ENCODE peak calls at places on chromosomes 1 and 21, in seven cellular contexts. W is tibial artery; A is naive thymus-derived CD4-positive, alpha-beta T cell; I is pancreas; N is lung; V is thoracic aorta; K is RWPE1. F is an unnamed sample.

GRCh38 chr1:64675718-64676345 is 69.0 kb upstream of the RAVER2 start:
- DNase-seq in W (no peak), V (no peak), A (no peak), I (no peak), K (peak; percentile 10), N (no peak), F (no peak)

GRCh38 chr1:83994111-83994510 is 4.8 kb downstream of the TTLL7 start:
- DNase-seq in W (no peak), V (no peak), I (no peak), A (no peak), N (no peak), K (no peak), F (no peak)

GRCh38 chr1:21898326-21899155 is 38.6 kb downstream of the HSPG2 start:
- DNase-seq in K (no peak), W (peak; percentile 43), V (no peak), A (no peak), I (no peak), N (no peak), F (no peak)

GRCh38 chr1:145827966-145828365 is 4.0 kb downstream of the POLR3C start:
- DNase-seq in W (no peak), N (no peak), V (no peak), K (no peak), I (no peak), A (no peak), F (no peak)

GRCh38 chr1:222138095-222138494 is 396.2 kb upstream of the DUSP10 start:
- DNase-seq in V (no peak), W (no peak), I (no peak), A (no peak), N (no peak), K (no peak), F (no peak)

GRCh38 chr1:27554777-27555699 is 48.9 kb downstream of the AHDC1 start:
- DNase-seq in W (peak; percentile 76), A (no peak), V (no peak), I (no peak), K (no peak), N (no peak), F (no peak)

GRCh38 chr1:114512595-114513280 is 1.7 kb upstream of the TRIM33 start:
- DNase-seq in I (no peak), W (no peak), N (no peak), K (no peak), A (no peak), V (no peak), F (no peak)

GRCh38 chr1:117630423-117630998 is 24.7 kb downstream of the TENT5C start:
- DNase-seq in V (no peak), A (no peak), I (peak; percentile 87), N (peak; percentile 55), K (no peak), W (no peak), F (peak; percentile 31)

GRCh38 chr1:73765551-73766233 is 432.3 kb downstream of the LRRIQ3 start:
- DNase-seq in N (no peak), W (no peak), I (no peak), K (no peak), V (no peak), A (no peak), F (peak; percentile 21)

GRCh38 chr1:11039351-11040104 is 7.5 kb downstream of the MASP2 start:
- DNase-seq in W (no peak), N (no peak), K (no peak), I (no peak), A (no peak), V (no peak), F (no peak)

GRCh38 chr1:11041048-11041447 is 6.0 kb downstream of the MASP2 start:
- DNase-seq in K (no peak), I (no peak), V (no peak), N (no peak), W (no peak), A (no peak), F (no peak)

GRCh38 chr1:11042995-11043874 is 3.8 kb downstream of the MASP2 start:
- DNase-seq in N (no peak), A (no peak), I (no peak), K (no peak), W (no peak), V (no peak), F (no peak)

GRCh38 chr1:11042065-11042464 is 5.0 kb downstream of the MASP2 start:
- DNase-seq in N (no peak), K (no peak), V (no peak), I (no peak), A (no peak), W (no peak), F (no peak)

DNA sequence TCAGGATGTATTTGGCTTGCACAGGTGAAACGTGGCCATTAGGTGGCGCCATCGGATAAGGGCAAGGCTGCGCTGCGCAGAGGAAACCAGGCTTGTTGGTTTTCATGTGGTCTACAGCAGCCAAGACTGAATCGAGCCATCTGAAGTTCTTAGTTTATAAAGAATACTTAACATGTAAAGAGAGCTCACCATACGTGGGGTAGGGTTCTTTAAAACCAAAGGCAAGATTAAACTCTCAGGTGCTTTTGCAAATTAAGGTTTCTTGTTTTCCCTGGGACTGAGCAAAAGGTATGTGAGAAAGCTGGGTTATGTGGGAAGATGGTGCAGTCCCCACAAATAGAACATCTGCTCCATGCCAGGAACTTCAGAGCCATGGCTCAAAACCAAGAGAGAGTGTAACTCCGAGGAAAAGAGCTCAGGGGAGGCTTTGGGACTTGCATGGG is 9.3 kb downstream of the MASP2 start:
- DNase-seq in K (peak; percentile 78), V (peak; percentile 62), A (peak; percentile 76), I (peak; percentile 89), N (peak; percentile 88), W (peak; percentile 90), F (peak; percentile 91)
- H3K27ac ChIP-seq in K (no peak overlapping the region), V (no peak overlapping the region), A (no peak overlapping the region), I (no peak overlapping the region), N (no peak overlapping the region), W (no peak overlapping the region), F (no peak overlapping the region)

DNA sequence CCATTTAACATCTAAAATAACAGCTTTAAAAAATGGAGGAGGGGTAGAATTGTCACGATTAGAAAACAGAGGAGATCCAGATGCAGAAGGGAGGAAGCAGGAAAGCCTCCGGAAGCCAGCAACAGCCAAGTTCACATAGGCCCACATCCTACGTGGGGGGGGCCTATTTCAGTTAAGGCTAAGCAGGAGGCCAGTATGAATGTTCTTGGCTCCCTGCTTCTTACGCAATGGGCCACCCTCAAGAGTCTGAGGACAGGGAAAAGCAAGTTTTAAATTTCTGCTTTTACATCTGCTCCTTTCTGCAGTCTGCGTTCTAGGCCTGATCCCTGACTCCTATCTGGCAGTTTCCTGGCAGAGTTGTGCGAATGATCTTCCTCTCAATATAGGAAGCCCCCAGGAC is 30.6 kb downstream of the RABIF start:
- DNase-seq in W (peak; percentile 90), N (no peak), K (no peak), V (no peak), A (no peak), I (no peak), F (peak; percentile 36)
- H3K27ac ChIP-seq in W (no peak overlapping the region), N (no peak overlapping the region), K (no peak overlapping the region), V (no peak overlapping the region), A (no peak overlapping the region), I (no peak overlapping the region), F (no peak overlapping the region)

GRCh38 chr21:41681939-41682718 is 84.7 kb downstream of the RIPK4 start:
- DNase-seq in K (no peak), V (no peak), W (no peak), N (no peak), A (no peak), I (no peak), F (no peak)
- H3K27ac ChIP-seq in K (peak overlapping the region; percentile 100), V (no peak overlapping the region), W (no peak overlapping the region), N (no peak overlapping the region), A (no peak overlapping the region), I (peak overlapping the region; percentile 98), F (no peak overlapping the region)

GRCh38 chr21:39430457-39430856 is 15.1 kb downstream of the LCA5L start:
- DNase-seq in I (no peak), V (no peak), K (no peak), W (no peak), A (no peak), N (no peak), F (no peak)
- H3K27ac ChIP-seq in I (no peak overlapping the region), V (no peak overlapping the region), K (no peak overlapping the region), W (no peak overlapping the region), A (no peak overlapping the region), N (no peak overlapping the region), F (no peak overlapping the region)

GRCh38 chr21:14523234-14523633 is 22.9 kb downstream of the SAMSN1 start:
- DNase-seq in K (no peak), N (no peak), I (no peak), V (no peak), W (no peak), A (no peak), F (no peak)
- H3K27ac ChIP-seq in K (no peak overlapping the region), N (no peak overlapping the region), I (no peak overlapping the region), V (no peak overlapping the region), W (no peak overlapping the region), A (no peak overlapping the region), F (no peak overlapping the region)

DNA sequence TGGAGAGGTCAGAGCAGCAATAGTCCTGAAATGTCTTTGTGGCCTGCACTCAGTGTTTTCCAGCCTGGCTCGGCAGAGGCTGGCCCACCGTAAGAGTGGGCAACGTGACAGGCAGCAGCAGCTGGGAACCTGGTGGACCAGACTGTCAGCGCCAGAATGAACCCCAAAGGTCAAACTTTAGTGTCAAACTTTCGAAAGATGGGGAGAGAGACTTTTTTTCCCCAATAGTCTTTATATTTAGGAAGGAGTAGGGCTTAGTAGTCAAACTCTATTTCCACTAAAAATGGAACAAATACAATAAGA is 10.2 kb downstream of the BLACAT1 start:
- DNase-seq in I (no peak), V (no peak), N (no peak), W (no peak), A (no peak), K (no peak), F (peak; percentile 26)
- H3K27ac ChIP-seq in I (no peak overlapping the region), V (no peak overlapping the region), N (no peak overlapping the region), W (peak overlapping the region; percentile 43), A (no peak overlapping the region), K (peak overlapping the region; percentile 96), F (peak overlapping the region; percentile 94)

GRCh38 chr1:11391327-11391726 is 87.6 kb upstream of the DISP3 start:
- DNase-seq in V (no peak), A (no peak), I (no peak), N (no peak), W (no peak), K (no peak), F (no peak)
- H3K27ac ChIP-seq in V (no peak overlapping the region), A (no peak overlapping the region), I (no peak overlapping the region), N (no peak overlapping the region), W (no peak overlapping the region), K (no peak overlapping the region), F (no peak overlapping the region)

GRCh38 chr1:32393136-32393535 is 1.1 kb downstream of the BSDC1 start:
- DNase-seq in A (no peak), K (no peak), N (no peak), W (no peak), I (no peak), V (no peak), F (no peak)
- H3K27ac ChIP-seq in A (peak overlapping the region; percentile 95), K (no peak overlapping the region), N (no peak overlapping the region), W (peak overlapping the region; percentile 95), I (no peak overlapping the region), V (no peak overlapping the region), F (peak overlapping the region; percentile 93)

DNA sequence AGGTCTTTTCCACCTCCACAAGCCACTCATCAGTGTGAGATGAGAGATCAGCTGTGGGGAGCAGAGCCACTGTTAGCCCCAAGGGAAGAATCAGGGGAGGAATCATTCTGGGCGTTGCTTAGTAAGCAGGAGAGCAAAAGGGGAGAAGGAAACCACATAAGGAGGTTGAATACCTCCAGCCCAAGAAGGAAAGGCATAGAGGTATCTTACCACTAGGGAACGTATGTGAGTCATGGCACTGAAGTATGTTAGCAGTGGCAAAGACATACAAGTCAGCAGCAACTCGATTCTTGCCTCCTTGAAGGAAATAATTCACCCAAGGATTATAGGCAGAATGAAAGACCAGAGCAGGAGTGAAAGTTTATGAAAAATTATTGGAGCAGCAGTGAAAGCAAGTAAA is 31.6 kb upstream of the SLC5A9 start:
- DNase-seq in N (no peak), A (no peak), V (no peak), I (no peak), K (no peak), W (no peak), F (no peak)
- H3K27ac ChIP-seq in N (no peak overlapping the region), A (no peak overlapping the region), V (no peak overlapping the region), I (no peak overlapping the region), K (no peak overlapping the region), W (no peak overlapping the region), F (no peak overlapping the region)

F was measured in thyroid gland.